ENCODE peak calls at places on chromosomes 13 and 19, in nine cellular contexts. G is cardiac muscle cell, F is right atrium auricular region, P is upper lobe of right lung, X is heart right ventricle, U is AG04450, M is right cardiac atrium, Y is IMR-90, H is hepatocyte. W is an unnamed sample.

GRCh38 chr19:45130888-45131615 is 29.7 kb downstream of the NKPD1 start:
- DNase-seq in M (no peak), F (no peak), H (peak; percentile 62), P (no peak), Y (peak; percentile 16), U (no peak), X (no peak), G (no peak), W (peak; percentile 41)

GRCh38 chr19:11248852-11249251 is 9.4 kb downstream of the ANGPTL8 start:
- DNase-seq in M (no peak), H (no peak), X (no peak), U (no peak), Y (no peak), F (no peak), G (no peak), P (no peak), W (no peak)

GRCh38 chr13:30034448-30034795 is 184.0 kb upstream of the UBL3 start:
- DNase-seq in H (no peak), M (no peak), P (no peak), U (no peak), X (no peak), Y (peak; percentile 36), F (no peak), G (no peak), W (no peak)

GRCh38 chr19:33157906-33158305 is 26.0 kb downstream of the WDR88 start:
- DNase-seq in P (no peak), X (no peak), H (no peak), M (no peak), F (no peak), U (no peak), Y (no peak), G (no peak), W (no peak)

GRCh38 chr13:111489301-111489700 is 168.9 kb downstream of the TEX29 start:
- DNase-seq in Y (no peak), G (no peak), P (peak; percentile 25), U (no peak), F (no peak), X (no peak), H (no peak), M (no peak), W (no peak)

GRCh38 chr19:11581740-11582139 is 4.3 kb upstream of the ACP5 start:
- DNase-seq in H (no peak), M (no peak), X (no peak), G (no peak), U (no peak), Y (peak; percentile 52), F (no peak), P (no peak), W (no peak)

GRCh38 chr13:95234242-95234641 is 67.0 kb downstream of the ABCC4 start:
- DNase-seq in G (no peak), Y (no peak), H (no peak), M (no peak), X (no peak), F (no peak), P (no peak), U (no peak), W (no peak)

GRCh38 chr19:33731886-33732285 is 64.8 kb upstream of the KCTD15 start:
- DNase-seq in U (no peak), G (no peak), P (no peak), M (no peak), H (no peak), X (no peak), Y (no peak), F (no peak), W (no peak)

GRCh38 chr13:49495783-49496762 is at the start of gene PHF11:
- DNase-seq in P (peak; percentile 94), F (peak; percentile 88), X (peak; percentile 82), Y (peak; percentile 76), U (no peak), H (peak; percentile 86), M (peak; percentile 91), G (peak; percentile 64), W (peak; percentile 58)

GRCh38 chr19:16371540-16371986 is 46.9 kb downstream of the KLF2 start:
- DNase-seq in X (peak; percentile 44), P (peak; percentile 84), H (no peak), G (no peak), M (peak; percentile 89), U (no peak), Y (no peak), F (no peak), W (no peak)
- H3K27ac ChIP-seq in X (peak overlapping the region; percentile 83), P (peak overlapping the region; percentile 63), H (no peak overlapping the region), G (no peak overlapping the region), M (no peak overlapping the region), U (peak overlapping the region; percentile 21), Y (no peak overlapping the region), F (no peak overlapping the region), W (no peak overlapping the region)

GRCh38 chr13:25295228-25295627 is 6.2 kb upstream of the NUP58 start:
- DNase-seq in Y (peak; percentile 38), P (no peak), M (no peak), F (no peak), G (no peak), X (no peak), U (no peak), H (no peak), W (no peak)

GRCh38 chr13:25288966-25289365 is 1.7 kb upstream of the MTMR6 start:
- DNase-seq in P (no peak), U (no peak), M (no peak), F (no peak), X (no peak), Y (no peak), H (no peak), G (no peak), W (no peak)

GRCh38 chr13:25286969-25287961 is at the start of gene MTMR6:
- DNase-seq in P (peak; percentile 97), Y (peak; percentile 82), X (peak; percentile 93), M (peak; percentile 98), G (peak; percentile 92), U (peak; percentile 71), F (peak; percentile 94), H (peak; percentile 94), W (peak; percentile 84)

GRCh38 chr13:25292301-25292700 is 5.0 kb upstream of the MTMR6 start:
- DNase-seq in X (no peak), M (no peak), U (no peak), Y (peak; percentile 47), G (no peak), F (no peak), P (no peak), H (no peak), W (no peak)

GRCh38 chr13:25291691-25292090 is 4.4 kb upstream of the MTMR6 start:
- DNase-seq in M (no peak), F (no peak), P (no peak), G (no peak), Y (no peak), H (no peak), X (no peak), U (no peak), W (no peak)
- H3K27ac ChIP-seq in M (no peak overlapping the region), F (no peak overlapping the region), P (no peak overlapping the region), G (no peak overlapping the region), Y (no peak overlapping the region), H (no peak overlapping the region), X (peak overlapping the region; percentile 73), U (no peak overlapping the region), W (no peak overlapping the region)

DNA sequence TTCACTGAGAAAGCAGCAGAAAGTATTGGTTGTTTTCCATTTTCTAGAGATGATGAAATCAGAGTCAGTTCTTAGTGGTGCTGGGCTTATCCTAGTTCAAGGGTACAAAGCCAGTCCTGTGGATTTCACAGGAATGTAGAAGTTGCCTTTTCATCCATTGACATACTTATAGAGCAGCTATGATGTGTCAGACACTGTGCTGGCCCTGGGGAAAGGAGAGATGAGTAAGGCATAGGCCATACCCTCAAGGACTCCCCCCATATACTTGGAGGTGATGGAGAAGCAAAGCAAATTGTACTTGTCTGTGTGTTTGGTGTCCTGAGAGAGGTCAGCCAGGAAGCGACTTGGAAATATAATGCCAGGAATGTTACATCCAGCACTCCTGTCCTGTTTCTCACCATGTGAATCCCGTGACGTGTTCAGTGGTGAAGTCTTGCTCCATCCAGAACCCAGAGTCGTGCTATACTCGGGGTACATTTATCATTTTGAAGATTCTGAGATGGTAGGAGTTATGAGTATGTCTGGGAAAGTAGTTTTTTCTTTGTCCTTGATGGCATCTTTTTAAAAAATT is 22.6 kb downstream of the ERCC5 start:
- DNase-seq in H (no peak), F (no peak), M (no peak), U (no peak), P (no peak), X (no peak), G (no peak), Y (peak; percentile 35), W (no peak)
- H3K27ac ChIP-seq in H (no peak overlapping the region), F (no peak overlapping the region), M (no peak overlapping the region), U (no peak overlapping the region), P (no peak overlapping the region), X (no peak overlapping the region), G (peak overlapping the region; percentile 12), Y (no peak overlapping the region), W (no peak overlapping the region)

GRCh38 chr19:16461630-16462051 is 10.1 kb downstream of the EPS15L1 start:
- DNase-seq in F (peak; percentile 66), H (no peak), G (no peak), U (no peak), P (no peak), M (peak; percentile 88), Y (no peak), X (peak; percentile 67), W (no peak)
- H3K27ac ChIP-seq in F (peak overlapping the region; percentile 95), H (no peak overlapping the region), G (peak overlapping the region; percentile 86), U (no peak overlapping the region), P (no peak overlapping the region), M (peak overlapping the region; percentile 69), Y (no peak overlapping the region), X (peak overlapping the region; percentile 73), W (peak overlapping the region; percentile 78)

GRCh38 chr19:53870485-53870844 is 2.8 kb downstream of the MYADM start:
- DNase-seq in P (no peak), U (no peak), X (no peak), F (no peak), G (no peak), Y (no peak), H (peak; percentile 44), M (no peak), W (no peak)
- H3K27ac ChIP-seq in P (no peak overlapping the region), U (peak overlapping the region; percentile 21), X (peak overlapping the region; percentile 78), F (peak overlapping the region; percentile 97), G (peak overlapping the region; percentile 100), Y (peak overlapping the region; percentile 54), H (peak overlapping the region; percentile 98), M (peak overlapping the region; percentile 49), W (peak overlapping the region; percentile 72)

GRCh38 chr19:8643860-8644653 is 13.6 kb downstream of the NFILZ start:
- DNase-seq in H (no peak), U (no peak), P (no peak), M (no peak), X (no peak), Y (no peak), G (no peak), F (no peak), W (no peak)

DNA sequence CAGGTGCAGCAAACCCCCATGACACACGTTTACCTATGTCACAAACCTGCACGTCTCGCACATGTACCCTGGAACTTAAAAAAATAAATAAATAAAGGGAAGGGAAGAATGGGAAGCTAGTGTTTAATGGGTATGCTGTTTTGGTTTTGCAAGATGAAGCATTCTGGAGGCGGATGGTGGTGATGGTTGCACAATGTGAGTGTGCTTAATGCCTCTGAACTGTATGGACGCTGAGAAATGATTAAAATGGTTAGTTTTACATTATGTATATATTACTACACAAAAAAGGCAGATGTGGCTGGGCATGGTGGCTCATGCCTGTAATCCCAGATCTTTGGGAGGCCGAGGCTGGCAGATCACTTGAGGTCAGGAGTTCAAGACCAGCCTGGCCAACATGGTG is 17.8 kb downstream of the NFILZ start:
- DNase-seq in Y (no peak), G (no peak), U (no peak), M (no peak), P (no peak), H (no peak), X (no peak), F (no peak), W (no peak)
- H3K27ac ChIP-seq in Y (no peak overlapping the region), G (no peak overlapping the region), U (no peak overlapping the region), M (no peak overlapping the region), P (no peak overlapping the region), H (no peak overlapping the region), X (peak overlapping the region; percentile 32), F (no peak overlapping the region), W (no peak overlapping the region)

W was measured in RWPE1.